ENCODE peak calls at places on chromosome 10, in five cellular contexts. One of them, this sample, is unnamed.

GRCh38 chr10:86905429-86905828 is 52.0 kb downstream of the MMRN2 start:
- DNase-seq in HCT116: no peak
- DNase-seq in COR-L47: no peak
- DNase-seq in SHP77: no peak
- DNase-seq in activated naive CD8-positive, alpha-beta T cell treated with anti-CD3 and anti-CD28 coated beads, Interleukin-2, amount 50 U/mL, for 24 hours: no peak
- DNase-seq in this sample: no peak

GRCh38 chr10:52466464-52466863 is 152.4 kb downstream of the DKK1 start:
- DNase-seq in COR-L47: no peak
- DNase-seq in SHP77: peak
- DNase-seq in activated naive CD8-positive, alpha-beta T cell treated with anti-CD3 and anti-CD28 coated beads, Interleukin-2, amount 50 U/mL, for 24 hours: no peak
- DNase-seq in HCT116: no peak
- DNase-seq in this sample: no peak

GRCh38 chr10:13717936-13718772 is 131.4 kb downstream of the PRPF18 start:
- DNase-seq in COR-L47: no peak
- DNase-seq in activated naive CD8-positive, alpha-beta T cell treated with anti-CD3 and anti-CD28 coated beads, Interleukin-2, amount 50 U/mL, for 24 hours: peak
- DNase-seq in HCT116: no peak
- DNase-seq in SHP77: no peak
- DNase-seq in this sample: no peak

GRCh38 chr10:32210306-32211045 is 136.5 kb downstream of the EPC1 start:
- DNase-seq in HCT116: peak
- DNase-seq in SHP77: peak
- DNase-seq in COR-L47: peak
- DNase-seq in activated naive CD8-positive, alpha-beta T cell treated with anti-CD3 and anti-CD28 coated beads, Interleukin-2, amount 50 U/mL, for 24 hours: peak
- DNase-seq in this sample: no peak

GRCh38 chr10:46547331-46547880 is 9.1 kb downstream of the GPRIN2 start:
- DNase-seq in COR-L47: no peak
- DNase-seq in SHP77: no peak
- DNase-seq in HCT116: no peak
- DNase-seq in activated naive CD8-positive, alpha-beta T cell treated with anti-CD3 and anti-CD28 coated beads, Interleukin-2, amount 50 U/mL, for 24 hours: no peak
- DNase-seq in this sample: no peak

GRCh38 chr10:66671562-66671961 is 254.3 kb upstream of the LRRTM3 start:
- DNase-seq in COR-L47: no peak
- DNase-seq in HCT116: no peak
- DNase-seq in SHP77: no peak
- DNase-seq in activated naive CD8-positive, alpha-beta T cell treated with anti-CD3 and anti-CD28 coated beads, Interleukin-2, amount 50 U/mL, for 24 hours: no peak
- DNase-seq in this sample: no peak

GRCh38 chr10:46227571-46228075 is 59.2 kb upstream of the ANTXRL start:
- DNase-seq in activated naive CD8-positive, alpha-beta T cell treated with anti-CD3 and anti-CD28 coated beads, Interleukin-2, amount 50 U/mL, for 24 hours: no peak
- DNase-seq in HCT116: no peak
- DNase-seq in SHP77: no peak
- DNase-seq in COR-L47: no peak
- DNase-seq in this sample: no peak

GRCh38 chr10:29908977-29909376 is 150.4 kb downstream of the JCAD start:
- DNase-seq in SHP77: peak
- DNase-seq in activated naive CD8-positive, alpha-beta T cell treated with anti-CD3 and anti-CD28 coated beads, Interleukin-2, amount 50 U/mL, for 24 hours: peak
- DNase-seq in COR-L47: peak
- DNase-seq in HCT116: no peak
- DNase-seq in this sample: no peak

GRCh38 chr10:22927661-22928403 is at the start of gene ARMC3:
- DNase-seq in SHP77: peak
- DNase-seq in COR-L47: peak
- DNase-seq in HCT116: peak
- DNase-seq in activated naive CD8-positive, alpha-beta T cell treated with anti-CD3 and anti-CD28 coated beads, Interleukin-2, amount 50 U/mL, for 24 hours: peak
- DNase-seq in this sample: peak

GRCh38 chr10:95562326-95562725 is 1.2 kb upstream of the SORBS1 start:
- DNase-seq in COR-L47: no peak
- DNase-seq in SHP77: no peak
- DNase-seq in activated naive CD8-positive, alpha-beta T cell treated with anti-CD3 and anti-CD28 coated beads, Interleukin-2, amount 50 U/mL, for 24 hours: no peak
- DNase-seq in HCT116: no peak
- DNase-seq in this sample: no peak

GRCh38 chr10:43373461-43373860 is 2.0 kb downstream of the FXYD4 start:
- DNase-seq in activated naive CD8-positive, alpha-beta T cell treated with anti-CD3 and anti-CD28 coated beads, Interleukin-2, amount 50 U/mL, for 24 hours: no peak
- DNase-seq in COR-L47: no peak
- DNase-seq in SHP77: no peak
- DNase-seq in HCT116: no peak
- DNase-seq in this sample: no peak

GRCh38 chr10:131250454-131251145 is 60.9 kb downstream of the TCERG1L start:
- DNase-seq in COR-L47: no peak
- DNase-seq in SHP77: no peak
- DNase-seq in HCT116: no peak
- DNase-seq in activated naive CD8-positive, alpha-beta T cell treated with anti-CD3 and anti-CD28 coated beads, Interleukin-2, amount 50 U/mL, for 24 hours: no peak
- DNase-seq in this sample: no peak

This sample was measured in neuronal stem cell.